ENCODE peak calls at places on chromosomes 16 and 17, in five cellular contexts. One of them, this sample, is unnamed.

GRCh38 chr16:87461466-87461975 is 31.3 kb downstream of the ZCCHC14 start:
- DNase-seq in cardiac fibroblast: peak
- DNase-seq in psoas muscle: peak
- DNase-seq in RWPE2: peak
- DNase-seq in AG09319: no peak
- DNase-seq in this sample: no peak

GRCh38 chr16:88622125-88622524 is 16.2 kb upstream of the IL17C start:
- DNase-seq in cardiac fibroblast: no peak
- DNase-seq in psoas muscle: no peak
- DNase-seq in RWPE2: no peak
- DNase-seq in AG09319: no peak
- DNase-seq in this sample: no peak

GRCh38 chr16:81376880-81377279 is 62.1 kb downstream of the GAN start:
- DNase-seq in cardiac fibroblast: no peak
- DNase-seq in psoas muscle: no peak
- DNase-seq in RWPE2: no peak
- DNase-seq in AG09319: no peak
- DNase-seq in this sample: no peak

GRCh38 chr17:52138752-52139151 is 19.8 kb downstream of the CA10 start:
- DNase-seq in cardiac fibroblast: no peak
- DNase-seq in psoas muscle: no peak
- DNase-seq in RWPE2: no peak
- DNase-seq in AG09319: no peak
- DNase-seq in this sample: no peak

GRCh38 chr17:71441098-71441497 is 679.7 kb upstream of the SOX9 start:
- DNase-seq in cardiac fibroblast: peak
- DNase-seq in psoas muscle: no peak
- DNase-seq in RWPE2: peak
- DNase-seq in AG09319: no peak
- DNase-seq in this sample: no peak

GRCh38 chr17:50167371-50167770 is 1.6 kb downstream of the SGCA start:
- DNase-seq in cardiac fibroblast: no peak
- DNase-seq in psoas muscle: peak
- DNase-seq in RWPE2: no peak
- DNase-seq in AG09319: no peak
- DNase-seq in this sample: no peak

GRCh38 chr16:48014349-48015135 is 141.3 kb downstream of the ABCC12 start:
- DNase-seq in cardiac fibroblast: peak
- DNase-seq in psoas muscle: no peak
- DNase-seq in RWPE2: peak
- DNase-seq in AG09319: no peak
- DNase-seq in this sample: no peak

GRCh38 chr16:78007121-78007520 is 15.2 kb upstream of the CLEC3A start:
- DNase-seq in cardiac fibroblast: no peak
- DNase-seq in psoas muscle: no peak
- DNase-seq in RWPE2: no peak
- DNase-seq in AG09319: no peak
- DNase-seq in this sample: no peak

GRCh38 chr17:27939489-27940465 is 46.6 kb upstream of the LYRM9 start:
- DNase-seq in cardiac fibroblast: no peak
- DNase-seq in psoas muscle: no peak
- DNase-seq in RWPE2: no peak
- DNase-seq in AG09319: no peak
- DNase-seq in this sample: no peak

GRCh38 chr16:88970539-88971065 is 6.4 kb downstream of the CBFA2T3 start:
- DNase-seq in cardiac fibroblast: no peak
- DNase-seq in psoas muscle: peak
- DNase-seq in RWPE2: no peak
- DNase-seq in AG09319: no peak
- DNase-seq in this sample: no peak

GRCh38 chr17:76398523-76399174 is 14.2 kb downstream of the SPHK1 start:
- DNase-seq in cardiac fibroblast: no peak
- DNase-seq in psoas muscle: no peak
- DNase-seq in RWPE2: peak
- DNase-seq in AG09319: no peak
- DNase-seq in this sample: no peak

GRCh38 chr17:76385892-76386786 is 1.7 kb downstream of the SPHK1 start:
- DNase-seq in cardiac fibroblast: peak
- DNase-seq in psoas muscle: peak
- DNase-seq in RWPE2: peak
- DNase-seq in AG09319: peak
- DNase-seq in this sample: peak

GRCh38 chr17:61276806-61277205 is 122.8 kb upstream of the TBX2 start:
- DNase-seq in cardiac fibroblast: no peak
- DNase-seq in psoas muscle: no peak
- DNase-seq in RWPE2: no peak
- DNase-seq in AG09319: no peak
- DNase-seq in this sample: no peak

GRCh38 chr17:46771601-46772012 is 46.9 kb downstream of the WNT3 start:
- DNase-seq in cardiac fibroblast: no peak
- DNase-seq in psoas muscle: no peak
- DNase-seq in RWPE2: no peak
- DNase-seq in AG09319: no peak
- DNase-seq in this sample: no peak

GRCh38 chr17:77451894-77452852 is 311.4 kb downstream of the SEC14L1 start:
- DNase-seq in cardiac fibroblast: peak
- DNase-seq in psoas muscle: peak
- DNase-seq in RWPE2: no peak
- DNase-seq in AG09319: no peak
- DNase-seq in this sample: no peak

GRCh38 chr17:10807704-10808128 is 3.8 kb upstream of the TMEM238L start:
- DNase-seq in cardiac fibroblast: no peak
- DNase-seq in psoas muscle: no peak
- DNase-seq in RWPE2: no peak
- DNase-seq in AG09319: no peak
- DNase-seq in this sample: no peak

GRCh38 chr17:27496501-27496943 is 40.3 kb downstream of the KSR1 start:
- DNase-seq in cardiac fibroblast: no peak
- DNase-seq in psoas muscle: no peak
- DNase-seq in RWPE2: no peak
- DNase-seq in AG09319: no peak
- DNase-seq in this sample: no peak

GRCh38 chr17:77286641-77287431 is 146.1 kb downstream of the SEC14L1 start:
- DNase-seq in cardiac fibroblast: peak
- DNase-seq in psoas muscle: peak
- DNase-seq in RWPE2: peak
- DNase-seq in AG09319: no peak
- DNase-seq in this sample: no peak

GRCh38 chr16:70808371-70808770 is 7.4 kb upstream of the VAC14 start:
- DNase-seq in cardiac fibroblast: no peak
- DNase-seq in psoas muscle: no peak
- DNase-seq in RWPE2: no peak
- DNase-seq in AG09319: no peak
- DNase-seq in this sample: no peak

GRCh38 chr17:10091051-10091450 is 107.4 kb downstream of the GAS7 start:
- DNase-seq in cardiac fibroblast: no peak
- DNase-seq in psoas muscle: no peak
- DNase-seq in RWPE2: no peak
- DNase-seq in AG09319: no peak
- DNase-seq in this sample: no peak

GRCh38 chr17:1231456-1231855 is 38.8 kb upstream of the BHLHA9 start:
- DNase-seq in cardiac fibroblast: no peak
- DNase-seq in psoas muscle: no peak
- DNase-seq in RWPE2: no peak
- DNase-seq in AG09319: no peak
- DNase-seq in this sample: no peak

GRCh38 chr16:3889059-3889458 is 8.5 kb upstream of the CREBBP start:
- DNase-seq in cardiac fibroblast: no peak
- DNase-seq in psoas muscle: no peak
- DNase-seq in RWPE2: peak
- DNase-seq in AG09319: no peak
- DNase-seq in this sample: no peak

GRCh38 chr16:74592847-74593246 is 14.1 kb downstream of the GLG1 start:
- DNase-seq in cardiac fibroblast: no peak
- DNase-seq in psoas muscle: no peak
- DNase-seq in RWPE2: no peak
- DNase-seq in AG09319: no peak
- DNase-seq in this sample: no peak

GRCh38 chr17:32943206-32943605 is 15.3 kb downstream of the TMEM98 start:
- DNase-seq in cardiac fibroblast: peak
- DNase-seq in psoas muscle: no peak
- DNase-seq in RWPE2: no peak
- DNase-seq in AG09319: no peak
- DNase-seq in this sample: no peak

DNA sequence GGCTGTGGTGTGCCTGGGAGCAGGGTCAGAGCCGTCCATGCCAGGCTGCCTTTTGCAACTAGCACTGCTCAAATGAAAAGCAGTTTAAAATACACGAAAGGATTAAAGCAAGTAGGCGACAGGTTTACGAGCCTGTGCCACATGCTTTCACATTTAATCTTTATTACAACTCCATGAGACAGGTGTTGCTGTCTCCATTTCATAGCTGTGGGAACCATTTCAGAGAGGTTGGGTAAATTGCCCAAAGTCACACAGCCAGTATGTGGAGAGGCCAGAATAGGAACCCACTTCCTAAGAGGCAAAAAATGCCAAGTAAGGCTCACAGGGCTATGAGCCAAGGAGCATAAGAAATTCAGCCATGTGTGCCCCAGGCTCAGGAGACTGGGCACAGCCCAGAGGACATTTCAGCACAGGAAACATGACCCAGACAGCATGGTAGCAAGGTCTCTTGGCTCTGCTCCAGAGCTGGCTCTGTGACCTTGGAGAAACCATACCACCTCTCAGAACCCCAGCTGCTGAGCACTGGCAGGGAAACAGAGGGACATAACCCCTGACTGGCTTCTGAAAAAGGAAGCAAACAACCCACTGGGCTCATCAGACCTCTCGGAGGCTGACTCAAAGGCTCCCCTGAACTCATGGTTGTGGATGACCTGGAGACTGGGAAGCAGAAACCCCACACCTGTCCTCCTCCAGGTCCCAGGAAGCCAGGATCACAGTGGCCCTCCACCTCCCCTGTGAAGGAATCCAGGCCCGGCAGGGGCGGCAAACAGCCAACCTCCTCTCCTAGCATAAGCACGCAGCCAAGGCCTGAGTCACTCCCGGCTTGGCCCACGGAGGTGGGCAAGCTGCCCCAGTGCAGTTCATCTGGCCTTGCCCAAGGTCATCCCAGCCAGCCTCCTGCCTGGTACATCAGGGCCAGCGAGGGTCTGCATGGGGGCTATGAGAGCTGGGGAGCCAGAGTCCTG is 40.3 kb upstream of the MRPS23 start:
- DNase-seq in cardiac fibroblast: peak
- DNase-seq in psoas muscle: peak
- DNase-seq in RWPE2: peak
- DNase-seq in AG09319: peak
- DNase-seq in this sample: no peak
- TF ChIP-seq CTCF in cardiac fibroblast: peak
- TF ChIP-seq CTCF in psoas muscle: no peak
- TF ChIP-seq CTCF in RWPE2: peak
- TF ChIP-seq CTCF in AG09319: no peak
- TF ChIP-seq CTCF in this sample: no peak

GRCh38 chr17:45631941-45632340 is 141.4 kb upstream of the PLEKHM1 start:
- DNase-seq in cardiac fibroblast: no peak
- DNase-seq in psoas muscle: no peak
- DNase-seq in RWPE2: no peak
- DNase-seq in AG09319: no peak
- DNase-seq in this sample: no peak
- TF ChIP-seq CTCF in cardiac fibroblast: no peak
- TF ChIP-seq CTCF in psoas muscle: no peak
- TF ChIP-seq CTCF in RWPE2: no peak
- TF ChIP-seq CTCF in AG09319: no peak
- TF ChIP-seq CTCF in this sample: no peak

GRCh38 chr17:44801880-44802279 is 28.2 kb downstream of the GJC1 start:
- DNase-seq in cardiac fibroblast: no peak
- DNase-seq in psoas muscle: no peak
- DNase-seq in RWPE2: no peak
- DNase-seq in AG09319: no peak
- DNase-seq in this sample: no peak
- TF ChIP-seq CTCF in cardiac fibroblast: no peak
- TF ChIP-seq CTCF in psoas muscle: no peak
- TF ChIP-seq CTCF in RWPE2: no peak
- TF ChIP-seq CTCF in AG09319: no peak
- TF ChIP-seq CTCF in this sample: no peak

GRCh38 chr17:68578236-68578635 is 22.9 kb downstream of the FAM20A start:
- DNase-seq in cardiac fibroblast: no peak
- DNase-seq in psoas muscle: no peak
- DNase-seq in RWPE2: no peak
- DNase-seq in AG09319: no peak
- DNase-seq in this sample: no peak

GRCh38 chr17:68576137-68576536 is 25.0 kb downstream of the FAM20A start:
- DNase-seq in cardiac fibroblast: no peak
- DNase-seq in psoas muscle: no peak
- DNase-seq in RWPE2: no peak
- DNase-seq in AG09319: no peak
- DNase-seq in this sample: no peak

GRCh38 chr17:68579194-68579900 is 21.8 kb downstream of the FAM20A start:
- DNase-seq in cardiac fibroblast: no peak
- DNase-seq in psoas muscle: no peak
- DNase-seq in RWPE2: no peak
- DNase-seq in AG09319: no peak
- DNase-seq in this sample: no peak

GRCh38 chr17:68580236-68580903 is 20.8 kb downstream of the FAM20A start:
- DNase-seq in cardiac fibroblast: peak
- DNase-seq in psoas muscle: peak
- DNase-seq in RWPE2: no peak
- DNase-seq in AG09319: peak
- DNase-seq in this sample: no peak

GRCh38 chr17:68576811-68577551 is 24.2 kb downstream of the FAM20A start:
- DNase-seq in cardiac fibroblast: peak
- DNase-seq in psoas muscle: peak
- DNase-seq in RWPE2: no peak
- DNase-seq in AG09319: peak
- DNase-seq in this sample: no peak
- TF ChIP-seq CTCF in cardiac fibroblast: peak
- TF ChIP-seq CTCF in psoas muscle: no peak
- TF ChIP-seq CTCF in RWPE2: no peak
- TF ChIP-seq CTCF in AG09319: peak
- TF ChIP-seq CTCF in this sample: peak

This sample was measured in type B pancreatic cell.